ENCODE peak calls at places on chromosomes 4 and X, in seven cellular contexts. V is glutamatergic neuron, H is ACHN, Y is WERI-Rb-1, J is omental fat pad, C is amygdala, S is A549. P is an unnamed sample.

GRCh38 chrX:74371823-74372222 is 49.5 kb upstream of the SLC16A2 start:
- DNase-seq in V (no peak), H (no peak), Y (no peak), J (no peak), C (no peak), S (no peak), P (no peak)

GRCh38 chr4:3206439-3207100 is 42.4 kb upstream of the MSANTD1 start:
- DNase-seq in V (no peak), H (no peak), Y (no peak), J (no peak), C (no peak), S (no peak), P (no peak)

GRCh38 chr4:113683143-113683542 is 78.4 kb downstream of the CAMK2D start:
- DNase-seq in V (no peak), H (no peak), Y (no peak), J (no peak), C (no peak), S (no peak), P (no peak)

GRCh38 chr4:152903658-152904057 is 32.5 kb upstream of the FHDC1 start:
- DNase-seq in V (no peak), H (no peak), Y (no peak), J (no peak), C (no peak), S (no peak), P (no peak)

GRCh38 chrX:18426004-18426320 is 554 bp downstream of the CDKL5 start:
- DNase-seq in V (peak), H (no peak), Y (no peak), J (no peak), C (no peak), S (no peak), P (no peak)

GRCh38 chr4:4761128-4761991 is 98.1 kb upstream of the MSX1 start:
- DNase-seq in V (no peak), H (peak), Y (peak), J (no peak), C (peak), S (no peak), P (no peak)

GRCh38 chrX:148530464-148531077 is 30.2 kb downstream of the AFF2 start:
- DNase-seq in V (no peak), H (peak), Y (peak), J (no peak), C (no peak), S (peak), P (no peak)

GRCh38 chr4:3772632-3773031 is 6.4 kb downstream of the ADRA2C start:
- DNase-seq in V (no peak), H (no peak), Y (no peak), J (no peak), C (no peak), S (no peak), P (peak)

GRCh38 chr4:105122334-105122733 is 24.3 kb upstream of the TET2 start:
- DNase-seq in V (no peak), H (peak), Y (no peak), J (no peak), C (no peak), S (peak), P (no peak)

GRCh38 chr4:27245216-27245615 is 384.6 kb downstream of the STIM2 start:
- DNase-seq in V (no peak), H (no peak), Y (no peak), J (no peak), C (no peak), S (no peak), P (no peak)

GRCh38 chr4:122783301-122784215 is 43.1 kb upstream of the FGF2 start:
- DNase-seq in V (no peak), H (peak), Y (no peak), J (no peak), C (no peak), S (peak), P (peak)

GRCh38 chr4:82213485-82214162 is 160.2 kb downstream of the HNRNPD start:
- DNase-seq in V (no peak), H (no peak), Y (no peak), J (no peak), C (no peak), S (no peak), P (no peak)

GRCh38 chr4:17511950-17512795 is at the start of gene QDPR:
- DNase-seq in V (peak), H (peak), Y (peak), J (peak), C (peak), S (peak), P (no peak)